ENCODE peak calls at places on chromosomes 16 and 17, in five cellular contexts. E is B cell, T is foreskin fibroblast, W is natural killer cell, Y is HFFc6. Z is an unnamed sample.

GRCh38 chr17:72338847-72339790 is 218.3 kb downstream of the SOX9 start:
- DNase-seq in E (no peak), T (peak), W (no peak), Y (peak), Z (no peak)

GRCh38 chr16:59210955-59211541 is 476.9 kb upstream of the GOT2 start:
- DNase-seq in E (no peak), T (peak), W (no peak), Y (peak), Z (no peak)

GRCh38 chr17:81713556-81714411 is 1.7 kb downstream of the SLC25A10 start:
- DNase-seq in E (no peak), T (peak), W (no peak), Y (no peak), Z (no peak)

GRCh38 chr16:3216263-3216640 is 18.7 kb downstream of the ZNF200 start:
- DNase-seq in E (no peak), T (no peak), W (no peak), Y (no peak), Z (no peak)

GRCh38 chr16:54926166-54926838 is 4.4 kb upstream of the IRX5 start:
- DNase-seq in E (no peak), T (peak), W (no peak), Y (peak), Z (no peak)

GRCh38 chr16:66250686-66251405 is 115.6 kb upstream of the CDH5 start:
- DNase-seq in E (no peak), T (peak), W (no peak), Y (peak), Z (no peak)

GRCh38 chr16:74186589-74186988 is 110.0 kb upstream of the PSMD7 start:
- DNase-seq in E (no peak), T (peak), W (no peak), Y (no peak), Z (no peak)

GRCh38 chr17:31802502-31802901 is 56.5 kb downstream of the COPRS start:
- DNase-seq in E (no peak), T (no peak), W (no peak), Y (no peak), Z (no peak)

GRCh38 chr16:66568355-66568754 is 2.1 kb downstream of the CMTM1 start:
- DNase-seq in E (no peak), T (peak), W (no peak), Y (no peak), Z (no peak)

GRCh38 chr17:28657756-28658155 is 4.0 kb downstream of the SDF2 start:
- DNase-seq in E (no peak), T (peak), W (no peak), Y (peak), Z (no peak)

GRCh38 chr17:50564916-50565315 is 4.4 kb downstream of the CACNA1G start:
- DNase-seq in E (no peak), T (peak), W (no peak), Y (peak), Z (no peak)

GRCh38 chr17:72119963-72120877 is 600 bp upstream of the SOX9 start:
- DNase-seq in E (no peak), T (peak), W (no peak), Y (peak), Z (no peak)

GRCh38 chr17:59842901-59843652 is 49.7 kb downstream of the TUBD1 start:
- DNase-seq in E (no peak), T (peak), W (no peak), Y (peak), Z (no peak)

GRCh38 chr17:15920758-15921239 is 24.1 kb upstream of the ADORA2B start:
- DNase-seq in E (no peak), T (peak), W (no peak), Y (peak), Z (no peak)

GRCh38 chr17:57362797-57363556 is 106.7 kb downstream of the MSI2 start:
- DNase-seq in E (no peak), T (no peak), W (no peak), Y (no peak), Z (no peak)

GRCh38 chr17:83083368-83084201 is 4.2 kb downstream of the METRNL start:
- DNase-seq in E (no peak), T (peak), W (peak), Y (peak), Z (peak)

GRCh38 chr17:83203472-83204221 is 124.2 kb downstream of the METRNL start:
- DNase-seq in E (no peak), T (no peak), W (no peak), Y (no peak), Z (no peak)

GRCh38 chr17:22265807-22266206 is 573.5 kb downstream of the KCNJ18 start:
- DNase-seq in E (no peak), T (no peak), W (no peak), Y (no peak), Z (no peak)
- TF ChIP-seq CTCF in E (no peak), T (no peak), W (no peak), Y (no peak), Z (no peak)

DNA sequence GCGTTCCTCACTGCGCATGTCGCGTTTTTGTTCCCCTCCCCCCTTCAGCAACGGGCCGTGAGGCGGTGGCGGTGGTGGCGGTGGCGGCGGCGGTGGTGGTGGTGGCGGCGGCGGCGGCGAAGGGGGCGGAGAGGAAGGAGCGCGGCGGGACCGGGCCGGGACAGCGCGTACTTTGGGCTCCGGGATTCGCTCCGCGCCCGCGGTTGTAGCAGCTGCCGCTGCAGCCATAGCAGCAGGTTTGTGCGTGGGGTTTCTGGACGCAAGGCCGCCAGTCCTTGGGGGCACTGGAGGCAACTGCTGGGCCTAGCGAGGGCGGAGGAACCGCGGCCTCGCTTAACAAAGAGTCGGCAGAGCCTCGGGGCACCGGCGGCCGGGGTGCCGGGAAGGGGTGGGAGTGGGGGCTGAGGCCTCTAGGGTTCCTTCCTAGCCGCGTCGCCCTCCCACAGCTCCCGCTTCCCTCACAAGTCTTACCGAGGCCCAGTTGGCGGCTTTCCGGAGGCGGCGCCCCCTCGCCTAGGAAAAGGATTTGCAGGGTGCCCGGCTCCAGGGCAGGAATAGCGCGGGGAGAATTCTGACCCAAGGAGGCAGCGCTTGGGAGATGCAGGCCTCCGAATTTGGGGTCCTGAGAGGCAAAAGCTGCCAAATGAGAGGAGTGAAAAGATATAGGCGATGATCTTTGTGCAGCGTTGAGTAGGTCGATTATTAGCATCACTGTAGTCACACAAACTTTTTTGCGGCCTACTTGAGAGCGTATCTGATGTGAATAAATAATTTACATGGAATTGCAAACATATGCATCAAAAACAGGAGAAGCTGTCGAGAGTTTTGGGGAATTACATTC is at the start of gene DDX42:
- DNase-seq in E (no peak), T (peak), W (no peak), Y (peak), Z (no peak)
- TF ChIP-seq CTCF in E (no peak), T (no peak), W (no peak), Y (peak), Z (no peak)

DNA sequence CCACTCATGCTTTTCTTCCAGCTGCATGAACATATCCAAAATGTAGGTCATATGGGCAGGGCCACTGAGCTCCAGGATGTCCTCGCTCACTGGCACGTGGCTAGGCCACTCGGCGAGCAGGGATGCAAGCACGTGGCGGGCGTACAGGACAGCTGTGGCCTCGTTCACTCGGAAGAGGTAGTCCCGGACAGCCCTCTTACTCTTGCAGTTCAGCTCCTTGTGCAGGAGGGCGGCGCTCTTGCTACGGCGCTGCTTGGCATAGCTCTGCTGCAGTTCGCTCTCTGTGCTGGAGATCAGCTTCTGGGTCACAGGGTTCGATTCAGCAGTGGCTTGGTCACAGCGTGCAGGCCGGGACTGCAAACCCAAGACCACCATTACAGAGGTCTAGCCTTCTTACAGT is 53.1 kb upstream of the ATP2A3 start:
- DNase-seq in E (no peak), T (no peak), W (no peak), Y (no peak), Z (no peak)
- TF ChIP-seq CTCF in E (no peak), T (no peak), W (no peak), Y (peak), Z (no peak)

GRCh38 chr17:75268931-75269330 is 2.1 kb downstream of the MIF4GD start:
- DNase-seq in E (no peak), T (no peak), W (no peak), Y (no peak), Z (no peak)

GRCh38 chr17:75271955-75272847 is 1.2 kb upstream of the MIF4GD start:
- DNase-seq in E (no peak), T (peak), W (no peak), Y (peak), Z (no peak)

GRCh38 chr17:75270966-75271232 is at the start of gene MIF4GD:
- DNase-seq in E (no peak), T (no peak), W (no peak), Y (no peak), Z (no peak)

GRCh38 chr17:75271233-75271954 is 363 bp upstream of the MIF4GD start:
- DNase-seq in E (peak), T (peak), W (peak), Y (peak), Z (no peak)

GRCh38 chr17:75270218-75270965 is 639 bp downstream of the MIF4GD start:
- DNase-seq in E (peak), T (peak), W (no peak), Y (peak), Z (no peak)
- TF ChIP-seq CTCF in E (no peak), T (peak), W (no peak), Y (peak), Z (no peak)

GRCh38 chr17:45813051-45813731 is 29.1 kb downstream of the CRHR1 start:
- DNase-seq in E (no peak), T (no peak), W (no peak), Y (no peak), Z (no peak)
- TF ChIP-seq CTCF in E (no peak), T (peak), W (no peak), Y (peak), Z (no peak)

DNA sequence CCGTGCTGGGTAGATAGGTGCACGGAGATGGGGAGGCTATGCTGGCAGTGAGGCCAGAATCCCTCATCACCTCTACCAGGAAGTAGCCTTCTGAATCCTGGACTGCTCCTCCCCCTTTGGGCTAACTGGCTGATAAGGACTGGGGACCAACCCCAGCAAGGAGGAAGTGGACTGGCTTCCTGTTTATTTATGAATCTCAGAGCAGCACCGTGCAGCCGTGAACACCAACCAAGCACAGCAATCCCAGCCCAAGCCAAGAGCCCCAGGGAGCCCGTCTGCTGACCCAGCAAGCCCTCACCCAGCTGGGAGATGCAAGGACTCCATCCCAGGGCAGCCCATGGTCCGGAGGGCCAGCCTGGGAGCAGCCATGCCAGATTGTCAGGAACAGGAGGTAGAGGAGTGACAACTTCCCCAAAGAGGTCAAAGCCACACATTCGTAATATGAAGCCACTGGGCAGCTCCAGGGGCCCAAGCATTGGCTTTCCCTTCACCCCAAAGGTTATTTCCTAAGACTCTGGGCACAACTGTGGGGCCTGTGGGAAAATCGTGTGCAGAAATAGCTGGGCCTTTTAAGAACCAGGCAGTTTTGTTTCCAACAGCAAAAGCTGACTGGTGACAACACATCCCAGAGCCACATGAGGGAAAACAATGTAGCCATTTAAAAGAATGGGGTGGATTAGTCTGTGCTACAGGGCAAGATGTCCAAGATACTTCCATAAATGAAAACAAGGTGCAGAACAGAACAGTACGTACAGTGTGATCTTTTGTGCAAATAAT is 23.9 kb downstream of the PHB1 start:
- DNase-seq in E (peak), T (no peak), W (no peak), Y (no peak), Z (no peak)
- TF ChIP-seq CTCF in E (no peak), T (no peak), W (no peak), Y (no peak), Z (no peak)

DNA sequence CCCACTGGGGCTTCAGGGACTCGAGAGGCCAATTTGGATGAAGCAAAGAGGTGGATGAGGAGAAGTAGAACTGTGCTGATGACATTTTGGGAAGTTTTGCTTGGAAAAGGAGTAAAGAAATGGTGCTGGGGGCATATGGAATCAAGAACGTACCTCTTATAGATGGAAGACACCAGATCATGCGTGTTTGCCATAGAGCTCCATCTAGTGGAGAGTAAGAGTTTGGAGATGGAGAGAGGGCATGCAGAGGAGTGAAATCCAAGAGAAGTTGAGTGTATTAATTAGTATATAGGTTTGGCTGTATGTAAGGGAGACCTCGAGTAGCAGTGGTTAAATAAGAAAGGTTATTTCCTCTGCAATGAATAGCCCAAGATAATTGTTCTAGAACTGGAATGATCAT is 56.0 kb downstream of the SHISA6 start:
- DNase-seq in E (no peak), T (no peak), W (no peak), Y (no peak), Z (no peak)
- TF ChIP-seq CTCF in E (no peak), T (no peak), W (no peak), Y (peak), Z (no peak)

GRCh38 chr17:40909755-40910154 is 24.7 kb upstream of the KRT20 start:
- DNase-seq in E (no peak), T (peak), W (no peak), Y (peak), Z (no peak)

GRCh38 chr17:40912506-40913220 is 24.8 kb downstream of the KRT23 start:
- DNase-seq in E (no peak), T (peak), W (no peak), Y (no peak), Z (no peak)

GRCh38 chr17:40906613-40907012 is 21.6 kb upstream of the KRT20 start:
- DNase-seq in E (no peak), T (no peak), W (no peak), Y (no peak), Z (no peak)

GRCh38 chr17:40910441-40910841 is 25.4 kb upstream of the KRT20 start:
- DNase-seq in E (no peak), T (peak), W (no peak), Y (peak), Z (no peak)

DNA sequence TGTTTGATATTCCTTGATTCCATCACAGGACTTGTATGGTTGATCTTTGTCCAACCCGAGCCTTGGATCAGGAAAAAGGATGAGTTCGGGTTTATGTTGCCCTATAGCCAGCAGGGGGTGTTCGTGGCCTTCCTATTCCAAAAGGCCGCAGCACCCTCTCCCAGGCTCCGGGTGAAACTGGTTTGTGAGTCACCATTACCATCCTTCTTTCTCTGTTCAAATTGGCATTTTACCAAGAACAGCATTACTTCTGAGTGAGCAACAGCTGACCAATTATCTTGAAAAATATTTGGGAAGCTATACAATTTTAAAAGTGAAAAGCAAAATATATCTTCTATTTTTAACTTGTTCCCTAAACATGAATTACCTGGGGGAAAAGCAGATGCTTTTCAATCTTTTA is 24.3 kb upstream of the KRT20 start:
- DNase-seq in E (peak), T (peak), W (peak), Y (peak), Z (no peak)
- TF ChIP-seq CTCF in E (peak), T (peak), W (peak), Y (peak), Z (peak)